ENCODE peak calls at places on chromosomes 16 and 17, in five cellular contexts. N is HepG2, Z is stomach, X is transverse colon, Q is body of pancreas. I is an unnamed sample.

GRCh38 chr16:15811416-15811777 is 45.4 kb downstream of the MYH11 start:
- DNase-seq in X (no peak), N (no peak), Q (no peak), Z (no peak), I (no peak)

GRCh38 chr16:15483857-15484256 is 49.5 kb downstream of the BMERB1 start:
- DNase-seq in X (no peak), Z (no peak), N (no peak), Q (no peak), I (no peak)

GRCh38 chr16:30185141-30185682 is 1.8 kb downstream of the CORO1A start:
- DNase-seq in Z (no peak), N (no peak), Q (peak), X (peak), I (no peak)

GRCh38 chr16:11107781-11108465 is 148.1 kb downstream of the SOCS1 start:
- DNase-seq in X (no peak), Q (no peak), N (no peak), Z (no peak), I (no peak)

GRCh38 chr17:8235676-8236075 is 12.2 kb downstream of the CTC1 start:
- DNase-seq in Q (no peak), X (no peak), Z (no peak), N (no peak), I (no peak)

GRCh38 chr17:61403846-61404701 is 4.4 kb downstream of the TBX2 start:
- DNase-seq in N (no peak), Z (no peak), Q (no peak), X (no peak), I (no peak)

GRCh38 chr16:1002399-1003161 is 21.0 kb downstream of the SOX8 start:
- DNase-seq in X (peak), N (peak), Z (peak), Q (peak), I (peak)

GRCh38 chr17:48270896-48271295 is 159.1 kb downstream of the SKAP1 start:
- DNase-seq in X (no peak), Q (no peak), Z (no peak), N (no peak), I (no peak)

GRCh38 chr16:75908301-75908700 is 182.0 kb upstream of the CPHXL start:
- DNase-seq in Q (no peak), N (no peak), X (no peak), Z (no peak), I (no peak)

GRCh38 chr16:88746511-88746910 is 38.5 kb downstream of the PIEZO1 start:
- DNase-seq in Q (no peak), Z (no peak), N (no peak), X (peak), I (no peak)

GRCh38 chr16:46842192-46842895 is 11.4 kb upstream of the C16orf87 start:
- DNase-seq in Q (no peak), N (no peak), X (no peak), Z (no peak), I (no peak)

GRCh38 chr17:74163271-74163821 is 40.1 kb upstream of the RPL38 start:
- DNase-seq in Z (no peak), N (no peak), X (no peak), Q (no peak), I (no peak)

GRCh38 chr16:50933257-50933656 is 191.4 kb downstream of the CYLD start:
- DNase-seq in N (no peak), Q (no peak), Z (no peak), X (no peak), I (no peak)

GRCh38 chr16:19655242-19655777 is 62.7 kb downstream of the KNOP1 start:
- DNase-seq in N (no peak), Q (no peak), X (no peak), Z (no peak), I (no peak)
- TF ChIP-seq POLR2A in N (no peak), Q (no peak), X (no peak), Z (no peak), I (no peak)

GRCh38 chr17:78934681-78935418 is 9.7 kb upstream of the TIMP2 start:
- DNase-seq in N (no peak), X (no peak), Z (no peak), Q (no peak), I (no peak)
- H3K4me3 ChIP-seq in N (peak), X (no peak), Z (no peak), Q (no peak), I (no peak)

GRCh38 chr17:27807567-27808470 is 7.5 kb upstream of the NOS2 start:
- DNase-seq in N (no peak), Z (peak), X (peak), Q (peak), I (no peak)
- TF ChIP-seq POLR2A in N (no peak), Z (no peak), X (no peak), Q (no peak), I (no peak)

DNA sequence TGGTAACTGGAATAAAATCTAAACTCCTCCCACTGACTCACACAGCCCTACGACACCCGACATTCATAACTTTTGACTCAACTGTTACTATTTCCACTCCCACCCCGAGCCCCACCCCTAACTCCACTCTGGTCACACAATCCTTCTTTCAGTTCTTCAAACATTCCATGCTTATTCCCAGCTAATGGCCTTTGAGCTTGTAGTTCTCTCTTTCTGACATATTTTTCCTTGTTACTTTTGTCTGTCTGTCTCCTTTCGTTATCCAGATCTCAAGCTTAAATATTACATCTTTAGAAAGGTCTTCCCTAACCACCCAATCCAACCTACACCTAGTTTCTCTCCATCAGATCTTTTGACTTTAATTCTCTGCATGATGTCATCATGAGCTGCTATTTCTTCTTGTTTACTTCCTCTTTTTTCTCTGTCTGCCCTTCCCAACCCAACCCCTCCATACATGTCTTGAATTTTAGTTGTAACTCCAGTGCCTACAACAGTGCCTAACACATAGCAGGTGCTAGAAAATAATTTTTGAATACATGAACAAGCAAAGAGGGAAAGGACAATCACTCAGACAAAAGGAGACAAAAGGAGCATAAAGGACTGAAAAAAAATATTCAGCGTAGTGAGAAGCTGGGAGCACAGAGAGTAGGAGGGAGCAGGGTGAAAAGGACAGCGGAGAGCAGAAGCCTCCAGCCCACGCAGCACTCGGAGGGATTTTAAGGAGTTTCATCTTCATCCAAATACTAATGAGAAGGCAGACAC is 65.2 kb upstream of the SMIM36 start:
- DNase-seq in X (no peak), Z (no peak), Q (peak), N (peak), I (no peak)
- H3K4me3 ChIP-seq in X (no peak), Z (peak), Q (no peak), N (peak), I (peak)

GRCh38 chr17:44122825-44123355 is 551 bp downstream of the HDAC5 start:
- DNase-seq in X (peak), N (no peak), Z (no peak), Q (no peak), I (no peak)

GRCh38 chr17:44124118-44124438 is 637 bp upstream of the HDAC5 start:
- DNase-seq in N (no peak), X (no peak), Z (no peak), Q (no peak), I (no peak)

GRCh38 chr17:44121206-44121605 is 2.2 kb downstream of the HDAC5 start:
- DNase-seq in Q (no peak), Z (no peak), X (no peak), N (no peak), I (no peak)

GRCh38 chr17:44121997-44122824 is 1.2 kb downstream of the HDAC5 start:
- DNase-seq in Q (no peak), Z (no peak), N (no peak), X (no peak), I (no peak)

GRCh38 chr17:44123356-44124117 is at the start of gene HDAC5:
- DNase-seq in X (peak), Z (peak), Q (peak), N (peak), I (peak)
- TF ChIP-seq POLR2A in X (no peak), Z (no peak), Q (peak), N (peak), I (peak)

GRCh38 chr17:72025113-72025512 is 95.7 kb upstream of the SOX9 start:
- DNase-seq in Q (no peak), N (no peak), Z (no peak), X (no peak), I (no peak)

GRCh38 chr17:72031219-72031906 is 89.5 kb upstream of the SOX9 start:
- DNase-seq in X (no peak), Z (no peak), Q (no peak), N (no peak), I (no peak)

GRCh38 chr17:72034000-72034399 is 86.8 kb upstream of the SOX9 start:
- DNase-seq in X (no peak), N (no peak), Q (no peak), Z (no peak), I (no peak)

GRCh38 chr17:72033311-72033710 is 87.5 kb upstream of the SOX9 start:
- DNase-seq in X (no peak), N (no peak), Z (no peak), Q (no peak), I (no peak)

DNA sequence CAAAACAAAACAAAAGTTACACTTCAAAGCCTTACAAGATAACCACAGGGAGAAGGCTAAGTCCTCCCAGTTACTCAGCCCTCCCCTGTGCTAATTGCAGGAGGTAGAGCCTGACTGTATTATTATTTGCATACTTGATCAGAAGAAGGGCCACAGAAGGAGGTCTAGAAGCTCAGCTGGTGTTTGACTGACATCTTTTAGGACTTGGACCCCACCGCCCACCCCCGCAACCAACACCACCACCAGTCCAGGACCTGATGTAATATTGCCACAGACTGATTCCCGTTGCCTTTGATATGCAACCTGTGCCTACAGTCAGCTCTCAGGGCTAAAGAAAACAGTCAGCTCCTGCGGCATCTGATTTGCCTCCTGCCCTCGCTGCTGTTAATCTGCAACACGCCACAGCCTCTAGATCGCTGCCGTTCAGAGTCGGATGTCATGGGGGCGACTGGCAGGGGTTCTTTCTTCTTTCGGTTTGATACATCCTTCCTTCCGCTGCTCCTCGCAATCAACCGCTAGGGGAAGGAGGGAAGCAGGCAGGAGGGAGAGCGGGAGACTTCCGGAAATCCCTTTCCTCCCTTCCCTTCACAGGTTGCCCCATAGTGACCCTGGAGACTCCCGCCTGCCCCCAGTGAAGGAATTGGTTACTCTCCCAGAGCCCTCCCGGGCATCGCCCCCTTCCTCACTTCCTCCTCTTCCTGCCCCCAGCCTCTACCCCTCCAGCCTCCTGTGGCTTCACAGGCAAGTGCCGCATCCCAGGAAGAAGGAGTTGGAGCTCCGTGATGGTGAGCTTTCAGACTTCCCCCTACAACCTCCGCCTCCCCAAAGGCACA is 90.5 kb upstream of the SOX9 start:
- DNase-seq in N (peak), Z (peak), Q (peak), X (peak), I (peak)
- H3K4me3 ChIP-seq in N (peak), Z (peak), Q (peak), X (peak), I (peak)

DNA sequence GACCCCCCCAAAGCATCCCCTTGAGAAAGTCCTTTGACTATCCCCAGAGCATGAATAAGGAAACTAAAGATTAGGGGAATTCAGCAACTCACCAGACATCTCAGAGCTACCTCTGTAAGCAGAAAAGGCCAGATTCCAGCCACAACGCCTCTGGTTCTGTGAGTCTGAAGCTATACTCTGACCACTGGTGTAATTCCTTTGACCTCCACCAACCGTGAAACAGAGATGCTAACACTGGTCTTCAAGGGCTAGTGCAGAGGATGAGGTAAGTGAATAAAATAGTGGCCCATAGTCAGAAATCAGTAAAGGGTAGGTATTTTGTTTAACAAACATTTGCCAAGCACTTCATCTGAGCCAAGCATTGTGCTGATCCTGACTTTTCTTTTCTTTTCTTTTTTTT is 353.4 kb downstream of the NPIPA8 start:
- DNase-seq in N (no peak), Z (no peak), X (no peak), Q (no peak), I (no peak)
- TF ChIP-seq POLR2A in N (no peak), Z (no peak), X (no peak), Q (no peak), I (no peak)

GRCh38 chr16:2967211-2967631 is 1.9 kb upstream of the PAQR4 start:
- DNase-seq in N (no peak), Z (no peak), X (no peak), Q (no peak), I (no peak)
- H3K4me3 ChIP-seq in N (no peak), Z (peak), X (no peak), Q (no peak), I (no peak)

I was measured in gastrocnemius medialis.